ENCODE peak calls at places on chromosomes 12 and 14, in six cellular contexts. X, W, Z, H, U and Y are unnamed samples.

GRCh38 chr14:74216671-74217070 is 22.6 kb upstream of the VSX2 start:
- DNase-seq in X (no peak), W (no peak), Z (no peak), H (no peak), U (no peak), Y (no peak)

GRCh38 chr12:110699591-110700445 is 10.9 kb upstream of the HVCN1 start:
- DNase-seq in X (no peak), W (no peak), Z (no peak), H (no peak), U (no peak), Y (no peak)

GRCh38 chr12:4230526-4230925 is 43.0 kb upstream of the CCND2 start:
- DNase-seq in X (no peak), W (no peak), Z (no peak), H (no peak), U (no peak), Y (no peak)

GRCh38 chr14:95054346-95055280 is 102.7 kb downstream of the DICER1 start:
- DNase-seq in X (no peak), W (no peak), Z (no peak), H (no peak), U (no peak), Y (no peak)

GRCh38 chr14:20998674-20999366 is at the start of gene SLC39A2:
- DNase-seq in X (peak; percentile 68), W (peak; percentile 8), Z (no peak), H (no peak), U (no peak), Y (no peak)

GRCh38 chr12:76028649-76029277 is 2.8 kb downstream of the PHLDA1 start:
- DNase-seq in X (no peak), W (no peak), Z (no peak), H (no peak), U (no peak), Y (no peak)

GRCh38 chr12:121575952-121576615 is 4.7 kb downstream of the KDM2B start:
- DNase-seq in X (no peak), W (no peak), Z (no peak), H (no peak), U (no peak), Y (no peak)

GRCh38 chr12:115095073-115095748 is 411.2 kb upstream of the TBX3 start:
- DNase-seq in X (no peak), W (no peak), Z (no peak), H (no peak), U (no peak), Y (no peak)

GRCh38 chr12:106304001-106304421 is 1.5 kb downstream of the TCP11L2 start:
- DNase-seq in X (no peak), W (no peak), Z (no peak), H (no peak), U (no peak), Y (no peak)

GRCh38 chr12:106303202-106303820 is 778 bp downstream of the TCP11L2 start:
- DNase-seq in X (peak; percentile 92), W (peak; percentile 88), Z (peak; percentile 75), H (peak; percentile 94), U (peak; percentile 80), Y (no peak)

GRCh38 chr12:106301611-106302321 is 767 bp upstream of the TCP11L2 start:
- DNase-seq in X (peak; percentile 54), W (no peak), Z (peak; percentile 71), H (peak; percentile 68), U (peak; percentile 45), Y (no peak)

GRCh38 chr12:106301241-106301610 is 1.3 kb upstream of the TCP11L2 start:
- DNase-seq in X (no peak), W (no peak), Z (no peak), H (no peak), U (no peak), Y (no peak)

GRCh38 chr12:106302401-106303201 is at the start of gene TCP11L2:
- DNase-seq in X (peak; percentile 88), W (peak; percentile 63), Z (peak; percentile 85), H (peak; percentile 92), U (peak; percentile 91), Y (no peak)
- H3K36me3 ChIP-seq in X (no peaks in the 10 kb centered on the region), W (no peaks in the 10 kb centered on the region), Z (no peaks in the 10 kb centered on the region), H (no peaks in the 10 kb centered on the region), U (no peaks in the 10 kb centered on the region), Y (no peaks in the 10 kb centered on the region)

DNA sequence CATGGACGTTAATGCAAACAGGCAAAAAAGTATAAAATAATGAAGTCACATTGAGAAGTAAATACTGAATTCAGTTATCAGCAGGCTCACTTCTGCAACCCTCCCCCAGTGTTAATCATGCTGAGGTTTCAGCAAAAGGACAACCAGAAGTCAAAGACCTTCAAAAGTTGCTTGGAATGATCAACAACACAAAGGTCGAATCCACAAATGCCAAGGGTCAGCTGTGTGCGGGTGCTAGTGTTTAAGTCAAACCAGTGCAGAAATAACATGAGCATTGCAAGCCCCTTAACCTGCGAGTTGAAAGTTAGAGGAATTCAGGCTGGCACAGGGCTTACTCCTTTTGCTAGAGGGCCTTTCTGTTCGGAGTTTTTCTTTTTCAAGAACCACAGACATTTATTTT is 436.7 kb upstream of the SEL1L start:
- DNase-seq in X (no peak), W (no peak), Z (no peak), H (no peak), U (no peak), Y (no peak)
- H3K4me1 ChIP-seq in X (no peaks in the 10 kb centered on the region), W (peaks cover 3% of the 10 kb centered on the region), Z (no peaks in the 10 kb centered on the region), H (no peaks in the 10 kb centered on the region), U (no peaks in the 10 kb centered on the region), Y (peaks cover 3% of the 10 kb centered on the region)

DNA sequence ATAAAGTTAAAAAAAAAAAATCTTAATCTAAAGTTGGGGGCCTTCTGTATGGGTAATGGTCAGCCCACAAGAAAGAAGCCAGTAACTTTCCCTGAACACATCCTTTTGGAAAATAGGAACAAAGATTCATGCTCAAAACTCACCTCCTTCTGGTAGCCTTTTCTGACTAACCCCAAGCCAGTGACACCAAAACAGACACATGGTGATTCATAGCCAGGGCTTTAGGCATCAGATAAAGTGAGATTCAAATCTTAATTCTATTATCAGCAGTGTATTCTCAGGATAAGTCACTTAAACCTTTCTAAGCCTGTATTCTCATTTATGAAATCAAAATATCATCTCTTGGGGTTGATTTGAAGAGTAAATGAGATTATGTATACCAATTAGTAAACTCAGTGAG is 4.9 kb downstream of the ATP5MC2 start:
- DNase-seq in X (no peak), W (no peak), Z (no peak), H (no peak), U (no peak), Y (no peak)
- H3K36me3 ChIP-seq in X (peaks cover 60% of the 10 kb centered on the region), W (peaks cover 85% of the 10 kb centered on the region), Z (peaks cover 31% of the 10 kb centered on the region), H (peaks cover 37% of the 10 kb centered on the region), U (peaks cover 1% of the 10 kb centered on the region), Y (peaks cover 21% of the 10 kb centered on the region)

DNA sequence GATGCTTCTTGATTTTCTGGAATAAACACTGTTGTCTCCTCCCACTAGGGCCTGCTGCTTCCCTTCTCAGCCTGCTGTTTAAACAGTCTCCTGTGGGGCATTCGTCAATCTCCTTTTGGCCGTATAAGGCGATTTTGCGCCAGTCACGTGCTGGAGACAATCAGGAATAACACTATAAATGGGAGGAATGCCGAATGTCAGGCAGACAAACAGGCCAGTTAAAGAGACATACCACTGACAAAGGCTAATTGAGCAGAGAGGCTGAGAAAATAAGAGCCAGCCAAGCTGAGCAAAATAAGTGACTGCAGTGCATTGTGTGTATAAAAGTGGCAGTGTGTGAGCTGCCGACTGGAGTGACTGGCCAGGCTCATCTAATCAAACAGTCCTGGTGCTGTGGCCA is 23.3 kb downstream of the DMAC2L start:
- DNase-seq in X (peak; percentile 72), W (no peak), Z (no peak), H (no peak), U (peak; percentile 24), Y (no peak)
- H3K4me1 ChIP-seq in X (peaks cover 10% of the 10 kb centered on the region), W (no peaks in the 10 kb centered on the region), Z (peaks cover 11% of the 10 kb centered on the region), H (peaks cover 11% of the 10 kb centered on the region), U (peaks cover 11% of the 10 kb centered on the region), Y (no peaks in the 10 kb centered on the region)

DNA sequence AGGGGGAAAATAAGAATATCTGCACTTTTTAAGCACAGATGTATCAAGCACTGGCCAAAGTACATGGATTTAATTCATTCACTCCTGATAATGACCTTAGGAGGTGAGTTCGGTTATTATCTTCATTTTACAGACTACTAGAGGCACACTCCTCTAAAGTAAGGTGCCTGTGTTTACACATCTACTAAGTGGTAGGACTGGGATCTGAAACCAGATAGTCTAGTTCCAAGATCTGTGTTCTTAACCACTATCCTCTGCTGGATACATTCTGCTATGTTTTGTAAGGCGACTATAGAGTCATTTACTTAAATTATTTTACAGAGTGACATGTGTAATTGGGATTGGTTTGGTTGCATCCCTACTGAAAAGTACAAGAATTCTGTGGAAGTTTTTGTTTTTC is 175.3 kb downstream of the ESR2 start:
- DNase-seq in X (no peak), W (no peak), Z (no peak), H (no peak), U (no peak), Y (no peak)
- H3K36me3 ChIP-seq in X (peaks cover 23% of the 10 kb centered on the region), W (peaks cover 17% of the 10 kb centered on the region), Z (peaks cover 43% of the 10 kb centered on the region), H (peaks cover 9% of the 10 kb centered on the region), U (peaks cover 2% of the 10 kb centered on the region), Y (peaks cover 7% of the 10 kb centered on the region)

GRCh38 chr12:52035926-52036325 is 15.3 kb upstream of the NR4A1 start:
- DNase-seq in X (no peak), W (no peak), Z (no peak), H (no peak), U (no peak), Y (no peak)
- H3K4me1 ChIP-seq in X (peaks cover 39% of the 10 kb centered on the region), W (peaks cover 19% of the 10 kb centered on the region), Z (peaks cover 28% of the 10 kb centered on the region), H (peaks cover 24% of the 10 kb centered on the region), U (peaks cover 33% of the 10 kb centered on the region), Y (peaks cover 4% of the 10 kb centered on the region)

DNA sequence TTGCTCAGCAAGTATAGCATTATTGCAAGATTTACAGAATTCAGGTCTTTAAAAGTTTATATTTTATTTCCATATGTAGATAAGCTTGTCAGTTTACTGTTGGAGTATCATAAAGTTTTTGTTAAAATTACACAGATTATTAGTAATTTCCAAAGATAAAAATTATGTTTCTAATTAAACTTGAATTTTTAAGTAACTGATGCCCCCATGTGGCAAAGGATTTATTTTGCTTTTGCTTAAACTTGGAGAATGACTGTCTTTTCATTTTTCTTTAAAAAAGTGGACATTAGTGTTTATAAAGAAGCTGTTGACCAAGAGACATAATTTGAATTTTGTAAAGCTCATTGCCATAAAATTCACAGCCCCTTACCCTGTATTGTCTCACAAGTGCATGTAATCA is 45.8 kb downstream of the ETNK1 start:
- DNase-seq in X (no peak), W (no peak), Z (no peak), H (no peak), U (no peak), Y (no peak)
- H3K36me3 ChIP-seq in X (peaks cover 21% of the 10 kb centered on the region), W (peaks cover 72% of the 10 kb centered on the region), Z (no peaks in the 10 kb centered on the region), H (peaks cover 9% of the 10 kb centered on the region), U (peaks cover 2% of the 10 kb centered on the region), Y (no peaks in the 10 kb centered on the region)